ENCODE peak calls at places on chromosomes 2 and 18, in eight cellular contexts. T is mucosa of gallbladder; R is sciatic nerve; P is KG1; I is stimulated activated CD4-positive, alpha-beta T cell treated with anti-CD3 and anti-CD28 coated beads, Interleukin-2, amount 100 ng/mL, for 48 hours; O is Kasumi-1; L is NCI-H82; S is activated CD8-positive, alpha-beta memory T cell treated with anti-CD3 and anti-CD28 coated beads for 1 hour. V is an unnamed sample.

GRCh38 chr2:147679664-147680502 is 164.9 kb upstream of the ACVR2A start:
- DNase-seq in T (no peak), R (no peak), P (no peak), I (no peak), O (no peak), L (peak; percentile 98), S (no peak), V (no peak)

GRCh38 chr2:200378652-200379290 is 72.3 kb downstream of the SPATS2L start:
- DNase-seq in T (no peak), R (no peak), P (no peak), I (no peak), O (no peak), L (peak; percentile 52), S (no peak), V (no peak)

GRCh38 chr2:11980809-11981208 is 234.4 kb downstream of the LPIN1 start:
- DNase-seq in T (no peak), R (no peak), P (no peak), I (no peak), O (no peak), L (no peak), S (no peak), V (no peak)

GRCh38 chr18:65257157-65257556 is 493.7 kb upstream of the CDH7 start:
- DNase-seq in T (no peak), R (no peak), P (no peak), I (no peak), O (no peak), L (no peak), S (no peak), V (no peak)

GRCh38 chr2:240553956-240554480 is 3.8 kb downstream of the ANKMY1 start:
- DNase-seq in T (peak; percentile 5), R (no peak), P (no peak), I (no peak), O (no peak), L (no peak), S (no peak), V (no peak)

GRCh38 chr2:227870710-227871374 is 589 bp upstream of the DAW1 start:
- DNase-seq in T (no peak), R (no peak), P (no peak), I (no peak), O (no peak), L (no peak), S (no peak), V (no peak)

GRCh38 chr2:205188516-205189138 is 493.7 kb upstream of the NRP2 start:
- DNase-seq in T (peak; percentile 44), R (peak; percentile 80), P (no peak), I (no peak), O (no peak), L (no peak), S (no peak), V (no peak)

GRCh38 chr2:54461251-54461650 is 5.1 kb downstream of the SPTBN1 start:
- DNase-seq in T (no peak), R (no peak), P (no peak), I (no peak), O (no peak), L (no peak), S (no peak), V (no peak)

GRCh38 chr2:207085110-207085509 is 80.6 kb downstream of the KLF7 start:
- DNase-seq in T (no peak), R (no peak), P (no peak), I (no peak), O (no peak), L (no peak), S (no peak), V (no peak)

GRCh38 chr2:73642338-73643018 is at the start of gene NAT8:
- DNase-seq in T (peak; percentile 67), R (no peak), P (no peak), I (no peak), O (no peak), L (no peak), S (no peak), V (no peak)

GRCh38 chr2:26000561-26001211 is 18.4 kb upstream of the KIF3C start:
- DNase-seq in T (peak; percentile 58), R (no peak), P (no peak), I (no peak), O (no peak), L (no peak), S (no peak), V (no peak)

GRCh38 chr2:234550511-234551107 is 53.7 kb upstream of the ARL4C start:
- DNase-seq in T (peak; percentile 51), R (peak; percentile 80), P (no peak), I (peak; percentile 44), O (peak; percentile 44), L (peak; percentile 89), S (peak; percentile 23), V (peak; percentile 63)

GRCh38 chr2:241701155-241701404 is 759 bp upstream of the ING5 start:
- DNase-seq in T (no peak), R (no peak), P (no peak), I (no peak), O (no peak), L (no peak), S (no peak), V (no peak)

V was measured in activated CD4-positive, alpha-beta memory T cell treated with anti-CD3 and anti-CD28 coated beads, Interleukin-2, amount 10 ng/mL, durations not matched to agents 7 days and 5 days.